ENCODE peak calls at places on chromosomes 11 and 22, in four cellular contexts. One of them, this sample, is unnamed.

GRCh38 chr11:116311141-116311540 is 461.6 kb downstream of the BUD13 start:
- DNase-seq in activated gamma-delta T cell: no peak
- DNase-seq in KG1: no peak
- DNase-seq in dorsolateral prefrontal cortex: no peak
- DNase-seq in this sample: no peak

GRCh38 chr11:34706709-34707461 is 86.0 kb downstream of the EHF start:
- DNase-seq in KG1: no peak
- DNase-seq in activated gamma-delta T cell: no peak
- DNase-seq in dorsolateral prefrontal cortex: no peak
- DNase-seq in this sample: no peak

GRCh38 chr11:122692444-122692843 is 36.9 kb downstream of the UBASH3B start:
- DNase-seq in dorsolateral prefrontal cortex: no peak
- DNase-seq in activated gamma-delta T cell: no peak
- DNase-seq in KG1: no peak
- DNase-seq in this sample: no peak

GRCh38 chr11:8080674-8081590 is at the start of gene TUB:
- DNase-seq in activated gamma-delta T cell: no peak
- DNase-seq in KG1: no peak
- DNase-seq in dorsolateral prefrontal cortex: no peak
- DNase-seq in this sample: peak

GRCh38 chr11:8720376-8720775 is 37.8 kb downstream of the RPL27A start:
- DNase-seq in KG1: no peak
- DNase-seq in activated gamma-delta T cell: no peak
- DNase-seq in dorsolateral prefrontal cortex: no peak
- DNase-seq in this sample: no peak

GRCh38 chr11:132111341-132111740 is 740.9 kb downstream of the NTM start:
- DNase-seq in KG1: no peak
- DNase-seq in activated gamma-delta T cell: no peak
- DNase-seq in dorsolateral prefrontal cortex: no peak
- DNase-seq in this sample: no peak

GRCh38 chr11:68020575-68020974 is 9.9 kb upstream of the NDUFS8 start:
- DNase-seq in dorsolateral prefrontal cortex: no peak
- DNase-seq in activated gamma-delta T cell: no peak
- DNase-seq in KG1: no peak
- DNase-seq in this sample: no peak

GRCh38 chr11:93622043-93622442 is 39.4 kb upstream of the CEP295 start:
- DNase-seq in KG1: no peak
- DNase-seq in dorsolateral prefrontal cortex: no peak
- DNase-seq in activated gamma-delta T cell: no peak
- DNase-seq in this sample: no peak

GRCh38 chr11:93216511-93217121 is 18.8 kb upstream of the SLC36A4 start:
- DNase-seq in activated gamma-delta T cell: no peak
- DNase-seq in KG1: no peak
- DNase-seq in dorsolateral prefrontal cortex: no peak
- DNase-seq in this sample: no peak

GRCh38 chr22:31044262-31044861 is 36.8 kb upstream of the SMTN start:
- DNase-seq in dorsolateral prefrontal cortex: no peak
- DNase-seq in KG1: no peak
- DNase-seq in activated gamma-delta T cell: no peak
- DNase-seq in this sample: no peak

This sample was measured in activated T-cell treated with anti-CD3 and anti-CD28 coated beads, Interleukin-2, amount 50 U/mL, for 48 hours.